ENCODE peak calls at places on chromosomes 1 and 21, in ten cellular contexts. One of them, this sample, is unnamed.

GRCh38 chr1:231527586-231528174 is 789 bp upstream of the TSNAX start:
- DNase-seq in stimulated activated CD4-positive, alpha-beta T cell treated with anti-CD3 and anti-CD28 coated beads, Interleukin-15, amount 100 ng/mL, for 48 hours: no peak
- DNase-seq in GOT3: no peak
- DNase-seq in NCI-H1417 treated with DMSO at 0.1 percent for 48 hours: no peak
- DNase-seq in NCI-H1436: no peak
- DNase-seq in left ventricle myocardium superior: no peak
- DNase-seq in GM23248: no peak
- DNase-seq in neural progenitor cell: no peak
- DNase-seq in left ventricle myocardium inferior: no peak
- DNase-seq in DMS153: no peak
- DNase-seq in this sample: no peak

GRCh38 chr1:20152599-20152930 is 13.4 kb downstream of the PLA2G2F start:
- DNase-seq in neural progenitor cell: no peak
- DNase-seq in left ventricle myocardium superior: no peak
- DNase-seq in stimulated activated CD4-positive, alpha-beta T cell treated with anti-CD3 and anti-CD28 coated beads, Interleukin-15, amount 100 ng/mL, for 48 hours: no peak
- DNase-seq in NCI-H1417 treated with DMSO at 0.1 percent for 48 hours: no peak
- DNase-seq in DMS153: no peak
- DNase-seq in GOT3: no peak
- DNase-seq in NCI-H1436: no peak
- DNase-seq in GM23248: no peak
- DNase-seq in left ventricle myocardium inferior: no peak
- DNase-seq in this sample: no peak

GRCh38 chr21:33317226-33317625 is 7.5 kb upstream of the IFNAR1 start:
- DNase-seq in left ventricle myocardium superior: no peak
- DNase-seq in neural progenitor cell: no peak
- DNase-seq in NCI-H1436: no peak
- DNase-seq in GM23248: no peak
- DNase-seq in stimulated activated CD4-positive, alpha-beta T cell treated with anti-CD3 and anti-CD28 coated beads, Interleukin-15, amount 100 ng/mL, for 48 hours: no peak
- DNase-seq in left ventricle myocardium inferior: no peak
- DNase-seq in GOT3: no peak
- DNase-seq in NCI-H1417 treated with DMSO at 0.1 percent for 48 hours: no peak
- DNase-seq in DMS153: no peak
- DNase-seq in this sample: no peak

GRCh38 chr1:172574080-172574479 is 41.1 kb downstream of the SUCO start:
- DNase-seq in GOT3: no peak
- DNase-seq in neural progenitor cell: no peak
- DNase-seq in DMS153: no peak
- DNase-seq in NCI-H1417 treated with DMSO at 0.1 percent for 48 hours: no peak
- DNase-seq in stimulated activated CD4-positive, alpha-beta T cell treated with anti-CD3 and anti-CD28 coated beads, Interleukin-15, amount 100 ng/mL, for 48 hours: no peak
- DNase-seq in GM23248: no peak
- DNase-seq in left ventricle myocardium superior: no peak
- DNase-seq in left ventricle myocardium inferior: no peak
- DNase-seq in NCI-H1436: no peak
- DNase-seq in this sample: no peak

GRCh38 chr1:165666152-165666551 is 32.2 kb downstream of the ALDH9A1 start:
- DNase-seq in stimulated activated CD4-positive, alpha-beta T cell treated with anti-CD3 and anti-CD28 coated beads, Interleukin-15, amount 100 ng/mL, for 48 hours: no peak
- DNase-seq in DMS153: no peak
- DNase-seq in left ventricle myocardium superior: no peak
- DNase-seq in left ventricle myocardium inferior: no peak
- DNase-seq in NCI-H1417 treated with DMSO at 0.1 percent for 48 hours: no peak
- DNase-seq in neural progenitor cell: no peak
- DNase-seq in NCI-H1436: no peak
- DNase-seq in GM23248: peak
- DNase-seq in GOT3: no peak
- DNase-seq in this sample: no peak

GRCh38 chr1:92070892-92071291 is 4.3 kb downstream of the SETSIP start:
- DNase-seq in GM23248: no peak
- DNase-seq in left ventricle myocardium superior: no peak
- DNase-seq in stimulated activated CD4-positive, alpha-beta T cell treated with anti-CD3 and anti-CD28 coated beads, Interleukin-15, amount 100 ng/mL, for 48 hours: no peak
- DNase-seq in NCI-H1436: no peak
- DNase-seq in NCI-H1417 treated with DMSO at 0.1 percent for 48 hours: no peak
- DNase-seq in DMS153: no peak
- DNase-seq in left ventricle myocardium inferior: no peak
- DNase-seq in neural progenitor cell: no peak
- DNase-seq in GOT3: no peak
- DNase-seq in this sample: no peak

GRCh38 chr1:241357366-241358305 is 631 bp upstream of the RGS7 start:
- DNase-seq in left ventricle myocardium superior: no peak
- DNase-seq in NCI-H1436: no peak
- DNase-seq in GM23248: peak
- DNase-seq in stimulated activated CD4-positive, alpha-beta T cell treated with anti-CD3 and anti-CD28 coated beads, Interleukin-15, amount 100 ng/mL, for 48 hours: no peak
- DNase-seq in NCI-H1417 treated with DMSO at 0.1 percent for 48 hours: no peak
- DNase-seq in neural progenitor cell: peak
- DNase-seq in GOT3: no peak
- DNase-seq in DMS153: no peak
- DNase-seq in left ventricle myocardium inferior: no peak
- DNase-seq in this sample: no peak

GRCh38 chr1:1013105-1013921 is at the start of gene ISG15:
- DNase-seq in neural progenitor cell: peak
- DNase-seq in left ventricle myocardium inferior: peak
- DNase-seq in DMS153: peak
- DNase-seq in GOT3: peak
- DNase-seq in left ventricle myocardium superior: peak
- DNase-seq in NCI-H1436: peak
- DNase-seq in NCI-H1417 treated with DMSO at 0.1 percent for 48 hours: no peak
- DNase-seq in GM23248: peak
- DNase-seq in stimulated activated CD4-positive, alpha-beta T cell treated with anti-CD3 and anti-CD28 coated beads, Interleukin-15, amount 100 ng/mL, for 48 hours: peak
- DNase-seq in this sample: peak

GRCh38 chr21:33950425-33951079 is 34.9 kb upstream of the ATP5PO start:
- DNase-seq in NCI-H1436: no peak
- DNase-seq in GOT3: no peak
- DNase-seq in neural progenitor cell: no peak
- DNase-seq in DMS153: no peak
- DNase-seq in left ventricle myocardium inferior: no peak
- DNase-seq in GM23248: no peak
- DNase-seq in left ventricle myocardium superior: no peak
- DNase-seq in NCI-H1417 treated with DMSO at 0.1 percent for 48 hours: no peak
- DNase-seq in stimulated activated CD4-positive, alpha-beta T cell treated with anti-CD3 and anti-CD28 coated beads, Interleukin-15, amount 100 ng/mL, for 48 hours: no peak
- DNase-seq in this sample: no peak

GRCh38 chr1:52365091-52365745 is 787 bp downstream of the CC2D1B start:
- DNase-seq in NCI-H1417 treated with DMSO at 0.1 percent for 48 hours: no peak
- DNase-seq in neural progenitor cell: peak
- DNase-seq in GOT3: peak
- DNase-seq in GM23248: peak
- DNase-seq in stimulated activated CD4-positive, alpha-beta T cell treated with anti-CD3 and anti-CD28 coated beads, Interleukin-15, amount 100 ng/mL, for 48 hours: no peak
- DNase-seq in left ventricle myocardium inferior: peak
- DNase-seq in left ventricle myocardium superior: peak
- DNase-seq in DMS153: no peak
- DNase-seq in NCI-H1436: no peak
- DNase-seq in this sample: peak

GRCh38 chr1:66575739-66576138 is 41.8 kb downstream of the SGIP1 start:
- DNase-seq in NCI-H1436: no peak
- DNase-seq in NCI-H1417 treated with DMSO at 0.1 percent for 48 hours: no peak
- DNase-seq in left ventricle myocardium superior: no peak
- DNase-seq in GM23248: peak
- DNase-seq in neural progenitor cell: no peak
- DNase-seq in GOT3: no peak
- DNase-seq in stimulated activated CD4-positive, alpha-beta T cell treated with anti-CD3 and anti-CD28 coated beads, Interleukin-15, amount 100 ng/mL, for 48 hours: no peak
- DNase-seq in left ventricle myocardium inferior: no peak
- DNase-seq in DMS153: peak
- DNase-seq in this sample: peak

GRCh38 chr1:173134029-173134428 is 73.1 kb downstream of the TNFSF4 start:
- DNase-seq in NCI-H1436: no peak
- DNase-seq in GOT3: no peak
- DNase-seq in neural progenitor cell: no peak
- DNase-seq in GM23248: peak
- DNase-seq in DMS153: no peak
- DNase-seq in left ventricle myocardium superior: no peak
- DNase-seq in NCI-H1417 treated with DMSO at 0.1 percent for 48 hours: no peak
- DNase-seq in left ventricle myocardium inferior: no peak
- DNase-seq in stimulated activated CD4-positive, alpha-beta T cell treated with anti-CD3 and anti-CD28 coated beads, Interleukin-15, amount 100 ng/mL, for 48 hours: no peak
- DNase-seq in this sample: peak

GRCh38 chr1:212858461-212859265 is 588 bp downstream of the FLVCR1 start:
- DNase-seq in NCI-H1417 treated with DMSO at 0.1 percent for 48 hours: peak
- DNase-seq in DMS153: peak
- DNase-seq in left ventricle myocardium inferior: peak
- DNase-seq in neural progenitor cell: peak
- DNase-seq in stimulated activated CD4-positive, alpha-beta T cell treated with anti-CD3 and anti-CD28 coated beads, Interleukin-15, amount 100 ng/mL, for 48 hours: no peak
- DNase-seq in left ventricle myocardium superior: peak
- DNase-seq in NCI-H1436: no peak
- DNase-seq in GOT3: no peak
- DNase-seq in GM23248: peak
- DNase-seq in this sample: peak

GRCh38 chr1:45913183-45913924 is 109.9 kb downstream of the MAST2 start:
- DNase-seq in left ventricle myocardium superior: peak
- DNase-seq in GM23248: peak
- DNase-seq in NCI-H1417 treated with DMSO at 0.1 percent for 48 hours: no peak
- DNase-seq in GOT3: no peak
- DNase-seq in stimulated activated CD4-positive, alpha-beta T cell treated with anti-CD3 and anti-CD28 coated beads, Interleukin-15, amount 100 ng/mL, for 48 hours: no peak
- DNase-seq in DMS153: no peak
- DNase-seq in NCI-H1436: no peak
- DNase-seq in neural progenitor cell: peak
- DNase-seq in left ventricle myocardium inferior: peak
- DNase-seq in this sample: peak

GRCh38 chr1:233386336-233386735 is 58.8 kb downstream of the MAP3K21 start:
- DNase-seq in GM23248: peak
- DNase-seq in DMS153: no peak
- DNase-seq in NCI-H1436: no peak
- DNase-seq in left ventricle myocardium inferior: no peak
- DNase-seq in NCI-H1417 treated with DMSO at 0.1 percent for 48 hours: no peak
- DNase-seq in GOT3: no peak
- DNase-seq in neural progenitor cell: no peak
- DNase-seq in left ventricle myocardium superior: no peak
- DNase-seq in stimulated activated CD4-positive, alpha-beta T cell treated with anti-CD3 and anti-CD28 coated beads, Interleukin-15, amount 100 ng/mL, for 48 hours: no peak
- DNase-seq in this sample: no peak